ENCODE peak calls at places on chromosome 17, in seven cellular contexts. Q is DND-41, F is astrocyte of the spinal cord, I is pancreas, D is cardiac muscle cell, N is heart right ventricle, O is right lobe of liver. M is an unnamed sample.

GRCh38 chr17:18261146-18261515 is 669 bp downstream of the MIEF2 start:
- DNase-seq in N (peak; percentile 86), D (peak; percentile 45), O (peak; percentile 89), Q (no peak), I (peak; percentile 88), F (peak; percentile 29), M (peak; percentile 57)

GRCh38 chr17:81890447-81891302 is 711 bp downstream of the ALYREF start:
- DNase-seq in N (no peak), I (peak; percentile 15), F (no peak), Q (peak; percentile 52), O (no peak), D (peak; percentile 31), M (peak; percentile 47)

GRCh38 chr17:17440938-17441730 is 35.7 kb upstream of the MED9 start:
- DNase-seq in F (no peak), D (no peak), N (no peak), O (no peak), I (no peak), Q (no peak), M (no peak)

GRCh38 chr17:28513476-28513875 is 7.3 kb downstream of the FOXN1 start:
- DNase-seq in Q (no peak), D (no peak), N (no peak), I (no peak), F (no peak), O (no peak), M (no peak)

GRCh38 chr17:48569676-48570324 is 8.3 kb downstream of the HOXB4 start:
- DNase-seq in N (no peak), F (no peak), I (no peak), O (no peak), Q (no peak), D (no peak), M (no peak)

GRCh38 chr17:38970804-38971203 is 3.6 kb upstream of the FBXO47 start:
- DNase-seq in F (no peak), N (no peak), O (no peak), Q (no peak), D (no peak), I (no peak), M (no peak)

GRCh38 chr17:27367121-27367981 is 73.4 kb downstream of the WSB1 start:
- DNase-seq in O (no peak), I (no peak), D (no peak), Q (no peak), N (no peak), F (no peak), M (no peak)

GRCh38 chr17:74972107-74972972 is at the start of gene HID1:
- DNase-seq in O (no peak), N (peak; percentile 45), D (peak; percentile 82), Q (peak; percentile 85), F (no peak), I (peak; percentile 79), M (peak; percentile 37)

GRCh38 chr17:49388692-49389513 is 25.8 kb downstream of the PHB1 start:
- DNase-seq in N (no peak), D (no peak), O (no peak), F (no peak), Q (no peak), I (no peak), M (peak; percentile 45)

GRCh38 chr17:32355649-32356377 is 5.9 kb downstream of the ZNF207 start:
- DNase-seq in N (no peak), I (no peak), Q (no peak), O (no peak), D (peak; percentile 29), F (no peak), M (no peak)

GRCh38 chr17:27797390-27798091 is 2.8 kb downstream of the NOS2 start:
- DNase-seq in F (no peak), N (no peak), O (no peak), Q (no peak), I (no peak), D (no peak), M (no peak)

GRCh38 chr17:8173056-8173870 is 2.9 kb downstream of the TMEM107 start:
- DNase-seq in F (peak; percentile 98), N (peak; percentile 88), I (peak; percentile 87), O (peak; percentile 85), D (peak; percentile 91), Q (peak; percentile 88), M (peak; percentile 99)

GRCh38 chr17:82287849-82288601 is 14.5 kb upstream of the CSNK1D start:
- DNase-seq in F (peak; percentile 80), O (no peak), I (peak; percentile 91), Q (no peak), N (peak; percentile 87), D (no peak), M (no peak)

GRCh38 chr17:2138768-2139167 is 83.9 kb downstream of the HIC1 start:
- DNase-seq in N (peak; percentile 25), F (no peak), D (peak; percentile 50), I (no peak), O (no peak), Q (peak; percentile 14), M (peak; percentile 78)

GRCh38 chr17:3802461-3803307 is 1.7 kb upstream of the ITGAE start:
- DNase-seq in F (peak; percentile 89), D (no peak), N (no peak), I (peak; percentile 37), Q (no peak), O (peak; percentile 87), M (no peak)

GRCh38 chr17:80921159-80921558 is 70.5 kb upstream of the CHMP6 start:
- DNase-seq in N (no peak), O (no peak), D (no peak), I (no peak), Q (no peak), F (no peak), M (no peak)

GRCh38 chr17:13792314-13792713 is 190.6 kb upstream of the HS3ST3A1 start:
- DNase-seq in I (no peak), F (peak; percentile 66), O (no peak), Q (no peak), D (peak; percentile 33), N (peak; percentile 15), M (no peak)

GRCh38 chr17:64096037-64096436 is 33.9 kb downstream of the ERN1 start:
- DNase-seq in F (no peak), O (no peak), D (no peak), Q (no peak), I (no peak), N (no peak), M (no peak)
- H3K4me3 ChIP-seq in F (no peak overlapping the region), O (no peak overlapping the region), D (no peak overlapping the region), Q (no peak overlapping the region), I (no peak overlapping the region), N (no peak overlapping the region), M (no peak overlapping the region)

GRCh38 chr17:77887110-77887463 is 71.4 kb upstream of the TNRC6C start:
- DNase-seq in Q (no peak), D (no peak), N (no peak), I (no peak), O (no peak), F (no peak), M (no peak)

GRCh38 chr17:77887464-77888241 is 70.8 kb upstream of the TNRC6C start:
- DNase-seq in D (peak; percentile 65), O (peak; percentile 75), F (peak; percentile 43), N (peak; percentile 84), Q (no peak), I (peak; percentile 68), M (no peak)

GRCh38 chr17:77885678-77886386 is 72.7 kb upstream of the TNRC6C start:
- DNase-seq in N (no peak), I (no peak), Q (no peak), O (no peak), D (no peak), F (no peak), M (no peak)

GRCh38 chr17:77884967-77885641 is 73.4 kb upstream of the TNRC6C start:
- DNase-seq in I (no peak), O (no peak), N (no peak), F (no peak), Q (no peak), D (no peak), M (no peak)

DNA sequence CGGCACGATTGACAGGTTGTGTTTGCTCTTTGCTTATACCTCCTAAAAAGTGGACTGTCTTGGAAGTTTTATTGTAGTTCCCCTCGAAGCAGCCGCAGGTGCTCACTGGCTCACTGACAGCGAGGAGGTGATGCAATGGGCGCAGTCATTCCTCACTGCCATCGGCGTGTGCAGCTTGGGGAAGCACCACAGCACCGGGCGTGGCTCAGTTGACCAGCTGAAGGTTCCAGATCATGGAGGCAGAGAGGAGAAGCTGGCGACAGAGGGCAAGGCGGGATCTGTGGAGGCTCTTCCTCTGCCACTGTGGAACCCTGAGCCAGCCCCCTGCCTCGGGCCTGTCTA is 72.1 kb upstream of the TNRC6C start:
- DNase-seq in I (no peak), F (no peak), O (no peak), N (no peak), D (no peak), Q (no peak), M (no peak)
- TF ChIP-seq CTCF in I (no peak), F (no peak), O (no peak), N (no peak), D (no peak), Q (no peak), M (no peak)

DNA sequence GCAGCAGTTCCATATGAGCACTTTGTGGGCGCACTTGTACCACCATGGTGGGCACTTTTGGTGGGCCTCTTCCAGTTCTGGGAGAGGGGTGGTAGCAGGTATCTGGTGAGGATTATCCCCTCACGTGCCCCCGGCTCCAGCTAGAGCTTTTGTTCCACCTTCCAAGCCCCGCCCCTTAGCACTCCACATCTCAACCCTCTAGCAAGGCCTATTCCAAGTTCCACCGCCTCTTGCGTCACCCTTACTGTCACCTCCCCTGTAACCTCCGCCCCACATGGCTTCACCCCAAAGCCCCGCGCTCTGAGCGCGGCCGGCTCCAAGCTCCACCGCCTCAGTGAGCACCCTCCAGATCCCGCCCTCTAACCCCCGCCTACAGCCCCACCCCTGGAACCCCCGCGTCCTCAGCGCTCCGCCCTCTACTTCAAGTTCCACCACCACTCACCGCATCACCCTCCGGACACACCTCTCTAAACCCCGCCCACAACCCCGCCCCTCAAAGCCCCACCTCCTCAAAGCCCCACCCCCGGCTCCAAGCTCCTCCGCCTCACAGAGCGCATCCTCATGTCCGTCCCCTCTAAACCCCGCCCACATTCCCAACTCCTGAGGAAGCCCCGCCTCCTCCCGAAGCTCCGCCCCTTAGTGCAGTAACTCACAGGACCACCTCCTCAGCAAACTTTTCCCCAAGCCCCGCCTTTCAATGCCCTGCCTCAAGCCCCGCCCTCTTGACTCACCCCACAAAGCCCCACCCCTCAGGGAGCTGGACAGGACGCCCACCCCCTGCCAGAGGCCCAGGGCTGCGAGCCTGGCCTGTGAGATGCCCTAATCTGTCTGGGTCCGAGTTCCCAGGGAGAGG is 11.1 kb downstream of the SCN4A start:
- DNase-seq in O (peak; percentile 75), I (peak; percentile 43), N (peak; percentile 70), Q (peak; percentile 47), F (peak; percentile 59), D (peak; percentile 91), M (peak; percentile 79)
- H3K4me3 ChIP-seq in O (no peak overlapping the region), I (no peak overlapping the region), N (peak overlapping the region; percentile 13), Q (no peak overlapping the region), F (no peak overlapping the region), D (peak overlapping the region; percentile 2), M (no peak overlapping the region)

GRCh38 chr17:31007695-31008373 is 37.0 kb downstream of the RNF135 start:
- DNase-seq in F (no peak), O (no peak), I (no peak), N (no peak), Q (no peak), D (no peak), M (no peak)

GRCh38 chr17:31004160-31004559 is 33.3 kb downstream of the RNF135 start:
- DNase-seq in D (no peak), O (no peak), N (no peak), F (no peak), I (no peak), Q (no peak), M (no peak)

GRCh38 chr17:31013844-31014243 is 43.0 kb downstream of the RNF135 start:
- DNase-seq in N (no peak), D (no peak), I (no peak), Q (no peak), F (no peak), O (no peak), M (no peak)

GRCh38 chr17:31003225-31003866 is 32.5 kb downstream of the RNF135 start:
- DNase-seq in I (no peak), D (no peak), N (no peak), F (no peak), Q (no peak), O (no peak), M (no peak)

GRCh38 chr17:31008374-31009035 is 37.7 kb downstream of the RNF135 start:
- DNase-seq in D (peak; percentile 65), Q (no peak), N (peak; percentile 42), I (peak; percentile 69), F (peak; percentile 64), O (peak; percentile 57), M (peak; percentile 70)
- TF ChIP-seq CTCF in D (no peak), Q (no peak), N (no peak), I (no peak), F (no peak), O (no peak), M (no peak)